ENCODE peak calls at places on chromosomes 1 and 21, in eight cellular contexts. H is PC-9, P is endodermal cell, W is heart left ventricle, D is cardiac fibroblast, K is RWPE1, G is spleen, I is AG04450. B is an unnamed sample.
A peak's percentile ranks its signal among the peaks of the same experiment; 100 is the strongest.

GRCh38 chr1:112540395-112540794 is 31.6 kb downstream of the WNT2B start:
- DNase-seq in H (no peak), P (no peak), W (no peak), D (peak; percentile 25), K (no peak), G (no peak), I (no peak), B (no peak)

GRCh38 chr1:17141441-17142197 is 22.4 kb upstream of the PADI2 start:
- DNase-seq in H (no peak), P (no peak), W (no peak), D (no peak), K (no peak), G (no peak), I (no peak), B (no peak)

GRCh38 chr21:44914176-44914874 is 6.4 kb downstream of the ITGB2 start:
- DNase-seq in H (no peak), P (no peak), W (peak; percentile 52), D (no peak), K (no peak), G (peak; percentile 96), I (no peak), B (no peak)

GRCh38 chr1:97202481-97202880 is 480.9 kb downstream of the PTBP2 start:
- DNase-seq in H (no peak), P (no peak), W (no peak), D (no peak), K (no peak), G (no peak), I (no peak), B (no peak)

GRCh38 chr1:224502459-224503160 is 68.0 kb upstream of the WDR26 start:
- DNase-seq in H (no peak), P (peak; percentile 86), W (no peak), D (no peak), K (no peak), G (no peak), I (no peak), B (peak; percentile 53)

GRCh38 chr1:233386336-233386735 is 58.8 kb downstream of the MAP3K21 start:
- DNase-seq in H (no peak), P (no peak), W (no peak), D (peak; percentile 20), K (no peak), G (no peak), I (no peak), B (no peak)

GRCh38 chr1:185474440-185475149 is 157.6 kb upstream of the IVNS1ABP start:
- DNase-seq in H (no peak), P (no peak), W (no peak), D (no peak), K (no peak), G (no peak), I (no peak), B (no peak)

GRCh38 chr1:193144361-193144938 is 22.6 kb downstream of the CDC73 start:
- DNase-seq in H (no peak), P (no peak), W (no peak), D (no peak), K (no peak), G (no peak), I (no peak), B (no peak)

GRCh38 chr1:88678405-88678804 is 5.7 kb upstream of the PKN2 start:
- DNase-seq in H (no peak), P (no peak), W (no peak), D (no peak), K (no peak), G (no peak), I (no peak), B (no peak)

GRCh38 chr1:5093042-5093441 is 438.6 kb downstream of the AJAP1 start:
- DNase-seq in H (no peak), P (no peak), W (no peak), D (no peak), K (no peak), G (no peak), I (no peak), B (no peak)

GRCh38 chr1:156515956-156516355 is 15.4 kb upstream of the MEF2D start:
- DNase-seq in H (no peak), P (no peak), W (no peak), D (no peak), K (no peak), G (no peak), I (no peak), B (no peak)

GRCh38 chr1:32104127-32104526 is 3.7 kb upstream of the KPNA6 start:
- DNase-seq in H (no peak), P (peak; percentile 53), W (no peak), D (no peak), K (no peak), G (no peak), I (no peak), B (peak; percentile 45)

GRCh38 chr1:88691540-88691939 is 7.5 kb downstream of the PKN2 start:
- DNase-seq in H (no peak), P (no peak), W (no peak), D (no peak), K (no peak), G (no peak), I (no peak), B (no peak)

GRCh38 chr1:84303154-84303830 is 1.8 kb downstream of the SAMD13 start:
- DNase-seq in H (no peak), P (no peak), W (no peak), D (peak; percentile 3), K (no peak), G (no peak), I (no peak), B (no peak)

GRCh38 chr1:84301759-84302380 is 362 bp downstream of the SAMD13 start:
- DNase-seq in H (no peak), P (no peak), W (no peak), D (peak; percentile 2), K (no peak), G (no peak), I (no peak), B (no peak)

GRCh38 chr1:84307398-84307797 is 5.9 kb downstream of the SAMD13 start:
- DNase-seq in H (no peak), P (no peak), W (no peak), D (no peak), K (no peak), G (no peak), I (no peak), B (no peak)
- TF ChIP-seq CTCF in H (no peak), P (no peak), W (no peak), D (no peak), K (no peak), G (no peak), I (no peak), B (no peak)

DNA sequence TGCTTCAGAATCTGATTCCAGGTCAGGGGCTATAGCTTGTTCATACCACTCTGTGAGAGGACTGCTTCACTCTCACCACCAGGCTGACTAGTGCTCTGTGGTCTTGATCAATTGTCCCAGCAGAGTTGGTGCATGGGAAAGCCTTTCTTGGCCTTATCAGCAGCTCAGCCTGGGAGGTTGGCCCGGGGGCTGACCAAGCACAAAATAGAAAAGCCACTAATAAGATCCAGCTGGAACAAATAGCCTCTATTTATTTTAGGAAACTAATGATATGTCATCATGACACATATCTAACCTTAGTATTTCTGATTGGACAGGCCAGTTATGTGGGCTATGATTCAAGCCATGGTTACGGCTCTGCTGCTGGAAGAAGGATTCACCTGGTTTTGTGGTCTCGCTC is 134.2 kb downstream of the GDAP2 start:
- DNase-seq in H (peak; percentile 4), P (no peak), W (peak; percentile 66), D (peak; percentile 73), K (peak; percentile 79), G (no peak), I (peak; percentile 73), B (no peak)
- TF ChIP-seq CTCF in H (no peak), P (peak; percentile 34), W (no peak), D (peak; percentile 16), K (no peak), G (no peak), I (peak; percentile 50), B (no peak)

GRCh38 chr1:176950736-176951308 is 213.7 kb downstream of the ASTN1 start:
- DNase-seq in H (no peak), P (peak; percentile 72), W (no peak), D (no peak), K (no peak), G (no peak), I (no peak), B (peak; percentile 31)

GRCh38 chr1:176957603-176958002 is 206.9 kb downstream of the ASTN1 start:
- DNase-seq in H (no peak), P (no peak), W (no peak), D (no peak), K (no peak), G (no peak), I (no peak), B (no peak)

GRCh38 chr1:176959461-176959860 is 205.1 kb downstream of the ASTN1 start:
- DNase-seq in H (no peak), P (no peak), W (no peak), D (no peak), K (no peak), G (no peak), I (no peak), B (peak; percentile 13)

GRCh38 chr1:176949033-176949662 is 215.4 kb downstream of the ASTN1 start:
- DNase-seq in H (peak; percentile 44), P (peak; percentile 96), W (peak; percentile 52), D (peak; percentile 7), K (peak; percentile 20), G (no peak), I (no peak), B (peak; percentile 91)

DNA sequence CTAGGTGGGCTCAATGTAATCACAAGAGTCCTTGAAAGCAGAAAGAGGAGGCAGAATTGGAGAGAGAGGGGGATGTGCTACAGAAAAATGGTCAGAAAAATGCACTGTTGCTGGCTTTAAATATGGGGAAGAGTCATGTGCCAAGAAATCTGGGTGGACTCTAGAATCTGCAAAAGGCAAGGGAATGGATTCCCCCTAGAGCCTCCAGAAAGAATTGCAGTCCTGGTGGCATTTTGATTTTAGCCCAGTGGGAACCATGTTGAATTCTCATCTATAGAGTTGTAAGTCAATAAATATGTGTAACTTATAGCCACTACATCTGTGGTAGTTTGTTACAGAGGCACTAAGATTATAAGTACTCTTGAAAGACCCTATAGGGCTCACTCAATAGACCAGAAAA is 210.3 kb downstream of the ASTN1 start:
- DNase-seq in H (no peak), P (no peak), W (no peak), D (no peak), K (no peak), G (no peak), I (no peak), B (peak; percentile 53)
- TF ChIP-seq CTCF in H (peak; percentile 10), P (peak; percentile 69), W (no peak), D (no peak), K (no peak), G (no peak), I (no peak), B (peak; percentile 41)

GRCh38 chr1:62208970-62209369 is 14.3 kb downstream of the L1TD1 start:
- DNase-seq in H (no peak), P (peak; percentile 12), W (no peak), D (no peak), K (no peak), G (no peak), I (no peak), B (no peak)

GRCh38 chr1:62212411-62212810 is 17.8 kb downstream of the L1TD1 start:
- DNase-seq in H (no peak), P (peak; percentile 54), W (no peak), D (no peak), K (no peak), G (no peak), I (no peak), B (no peak)

GRCh38 chr1:62208087-62208486 is 13.4 kb downstream of the L1TD1 start:
- DNase-seq in H (no peak), P (peak; percentile 30), W (no peak), D (no peak), K (no peak), G (peak; percentile 34), I (no peak), B (no peak)

GRCh38 chr1:62210960-62211359 is 16.3 kb downstream of the L1TD1 start:
- DNase-seq in H (no peak), P (no peak), W (no peak), D (no peak), K (no peak), G (no peak), I (no peak), B (no peak)

GRCh38 chr1:62209931-62210595 is 15.4 kb downstream of the L1TD1 start:
- DNase-seq in H (peak; percentile 29), P (peak; percentile 29), W (no peak), D (peak; percentile 40), K (peak; percentile 72), G (no peak), I (no peak), B (no peak)
- TF ChIP-seq CTCF in H (no peak), P (no peak), W (no peak), D (no peak), K (no peak), G (no peak), I (no peak), B (no peak)

B was measured in GM23338.